ENCODE peak calls at places on chromosomes 6 and 20, in seven cellular contexts. X is psoas muscle; B is GM23248; S is ascending aorta; Y is effector memory CD4-positive, alpha-beta T cell; Z is breast epithelium; O is naive thymus-derived CD4-positive, alpha-beta T cell. P is an unnamed sample.

GRCh38 chr6:157649311-157650260 is 173.5 kb upstream of the SNX9 start:
- DNase-seq in X (no peak), B (no peak), S (no peak), Y (no peak), Z (no peak), O (no peak), P (no peak)

GRCh38 chr6:157424491-157425020 is 43.6 kb downstream of the ZDHHC14 start:
- DNase-seq in X (no peak), B (no peak), S (no peak), Y (no peak), Z (no peak), O (no peak), P (no peak)

GRCh38 chr6:83431545-83432165 is 804 bp upstream of the ME1 start:
- DNase-seq in X (peak; percentile 25), B (no peak), S (no peak), Y (no peak), Z (no peak), O (no peak), P (peak; percentile 58)

GRCh38 chr6:149026530-149026942 is 279.7 kb downstream of the UST start:
- DNase-seq in X (no peak), B (peak; percentile 94), S (no peak), Y (no peak), Z (no peak), O (no peak), P (no peak)

GRCh38 chr20:19944772-19945459 is 72.2 kb upstream of the NAA20 start:
- DNase-seq in X (no peak), B (peak; percentile 26), S (no peak), Y (no peak), Z (no peak), O (peak; percentile 25), P (no peak)

GRCh38 chr6:43723737-43724295 is 36.2 kb upstream of the MRPS18A start:
- DNase-seq in X (no peak), B (peak; percentile 68), S (no peak), Y (peak; percentile 26), Z (peak; percentile 66), O (peak; percentile 59), P (no peak)

GRCh38 chr6:87436435-87436834 is 28.7 kb downstream of the CFAP206 start:
- DNase-seq in X (no peak), B (peak; percentile 62), S (no peak), Y (peak; percentile 11), Z (no peak), O (peak; percentile 48), P (peak; percentile 47)

GRCh38 chr20:52242237-52243230 is 51.0 kb upstream of the ZFP64 start:
- DNase-seq in X (no peak), B (peak; percentile 66), S (no peak), Y (no peak), Z (no peak), O (no peak), P (no peak)

GRCh38 chr20:63738687-63739128 is 868 bp upstream of the SLC2A4RG start:
- DNase-seq in X (peak; percentile 77), B (peak; percentile 56), S (no peak), Y (peak; percentile 29), Z (no peak), O (no peak), P (peak; percentile 91)

DNA sequence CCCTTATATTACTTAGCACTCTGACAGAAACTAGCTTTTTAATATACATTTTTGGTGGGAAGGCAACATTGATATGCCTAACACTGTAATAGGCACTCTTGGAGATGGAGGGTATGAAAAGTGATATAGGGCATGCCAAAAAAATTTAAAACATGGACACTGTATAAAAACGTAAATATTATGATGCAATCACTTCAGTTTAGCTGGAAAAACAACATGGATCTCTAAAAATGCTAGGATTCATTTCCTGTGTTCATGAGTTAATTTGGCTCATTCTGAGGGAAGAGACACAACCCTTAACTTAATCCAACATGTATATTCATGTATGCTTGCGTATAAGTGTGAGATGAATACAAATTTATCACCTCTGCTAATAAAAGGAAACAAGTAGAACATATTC is 157.3 kb upstream of the TFAP2D start:
- DNase-seq in X (no peak), B (no peak), S (no peak), Y (no peak), Z (no peak), O (no peak), P (no peak)
- H3K4me1 ChIP-seq in X (no peaks in the 10 kb centered on the region), B (no peaks in the 10 kb centered on the region), S (no peaks in the 10 kb centered on the region), Y (no peaks in the 10 kb centered on the region), Z (no peaks in the 10 kb centered on the region), O (no peaks in the 10 kb centered on the region), P (no peaks in the 10 kb centered on the region)

DNA sequence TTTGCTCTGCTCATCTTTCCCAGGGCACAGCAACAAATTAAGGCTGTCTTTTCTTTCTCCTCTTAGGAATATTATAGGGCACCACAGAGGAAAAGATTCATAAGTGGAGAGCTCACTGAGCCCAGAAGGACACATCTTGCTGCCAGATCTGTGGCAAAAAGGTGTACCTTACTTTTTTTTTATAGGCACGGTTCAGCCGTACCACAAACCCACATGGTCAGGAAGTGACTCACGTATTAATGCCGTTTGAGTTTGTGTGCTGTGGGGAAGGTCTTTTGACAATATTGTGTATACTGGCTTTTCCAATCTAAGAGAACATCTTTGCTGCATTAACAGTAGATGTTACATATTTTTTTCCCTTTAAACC is 28.4 kb downstream of the PAQR8 start:
- DNase-seq in X (no peak), B (peak; percentile 64), S (no peak), Y (peak; percentile 60), Z (no peak), O (peak; percentile 63), P (no peak)
- H3K4me3 ChIP-seq in X (no peak overlapping the region), B (peak overlapping the region; percentile 9), S (no peak overlapping the region), Y (peak overlapping the region; percentile 20), Z (no peak overlapping the region), O (peak overlapping the region; percentile 62), P (no peak overlapping the region)

GRCh38 chr6:29665942-29666825 is 9.3 kb downstream of the MOG start:
- DNase-seq in X (no peak), B (no peak), S (no peak), Y (no peak), Z (no peak), O (no peak), P (no peak)

GRCh38 chr6:29666826-29667130 is 9.9 kb downstream of the MOG start:
- DNase-seq in X (no peak), B (no peak), S (no peak), Y (no peak), Z (no peak), O (no peak), P (no peak)

GRCh38 chr6:29663300-29664039 is 6.6 kb downstream of the MOG start:
- DNase-seq in X (no peak), B (no peak), S (no peak), Y (no peak), Z (no peak), O (no peak), P (no peak)

GRCh38 chr6:29671026-29671425 is 9.9 kb downstream of the ZFP57 start:
- DNase-seq in X (no peak), B (no peak), S (no peak), Y (no peak), Z (no peak), O (no peak), P (no peak)

DNA sequence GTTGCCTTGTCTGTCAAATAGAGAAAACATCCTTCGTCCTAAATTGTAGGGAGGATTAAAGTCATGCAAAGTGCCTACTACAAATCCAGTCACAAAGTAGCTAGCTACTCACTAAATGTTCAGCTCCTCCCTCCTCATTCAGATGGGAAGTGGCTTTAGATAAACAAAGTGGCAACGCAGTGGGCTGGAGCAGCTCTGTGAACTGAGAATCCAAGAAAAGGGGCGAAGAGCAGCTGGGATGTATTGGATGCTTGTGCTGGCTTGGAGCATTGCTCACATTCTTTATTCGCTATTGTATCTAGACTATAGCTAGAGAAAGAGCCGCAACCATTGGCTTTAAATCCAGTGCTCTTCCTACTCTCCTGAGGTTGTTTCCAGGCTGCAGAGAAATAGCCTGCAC is 10.3 kb downstream of the MOG start:
- DNase-seq in X (no peak), B (no peak), S (no peak), Y (no peak), Z (no peak), O (no peak), P (no peak)
- H3K4me1 ChIP-seq in X (no peaks in the 10 kb centered on the region), B (no peaks in the 10 kb centered on the region), S (no peaks in the 10 kb centered on the region), Y (no peaks in the 10 kb centered on the region), Z (no peaks in the 10 kb centered on the region), O (no peaks in the 10 kb centered on the region), P (no peaks in the 10 kb centered on the region)

DNA sequence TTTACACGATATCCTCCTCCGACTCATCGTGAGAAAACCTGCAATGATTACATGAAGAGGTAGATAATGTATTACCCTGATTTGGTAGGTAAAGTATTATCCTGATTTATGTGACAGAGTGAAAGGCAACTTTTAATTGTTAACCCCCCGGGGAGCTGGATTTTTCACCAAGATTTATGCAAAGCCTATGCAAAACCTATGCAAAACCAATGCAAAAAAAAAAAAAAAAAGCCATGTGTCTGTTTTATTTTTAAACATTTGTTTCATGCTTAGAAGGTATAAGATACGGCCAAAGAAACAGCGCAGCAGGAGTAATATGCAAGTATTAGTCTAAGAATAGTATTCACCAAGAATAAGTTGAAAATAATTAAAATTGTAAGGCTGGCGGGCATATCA is 109.9 kb downstream of the IPCEF1 start:
- DNase-seq in X (no peak), B (no peak), S (no peak), Y (no peak), Z (no peak), O (no peak), P (no peak)
- H3K4me3 ChIP-seq in X (peak overlapping the region; percentile 34), B (no peak overlapping the region), S (no peak overlapping the region), Y (peak overlapping the region; percentile 66), Z (peak overlapping the region; percentile 20), O (peak overlapping the region; percentile 62), P (peak overlapping the region; percentile 29)

GRCh38 chr20:1813674-1814635 is 81.3 kb upstream of the SIRPA start:
- DNase-seq in X (no peak), B (no peak), S (no peak), Y (no peak), Z (no peak), O (no peak), P (no peak)

GRCh38 chr20:1810926-1811620 is 84.1 kb upstream of the SIRPA start:
- DNase-seq in X (no peak), B (peak; percentile 46), S (no peak), Y (no peak), Z (peak; percentile 92), O (no peak), P (no peak)

GRCh38 chr20:1815502-1816085 is 79.6 kb upstream of the SIRPA start:
- DNase-seq in X (no peak), B (no peak), S (no peak), Y (no peak), Z (no peak), O (no peak), P (no peak)

GRCh38 chr20:1811621-1812498 is 83.3 kb upstream of the SIRPA start:
- DNase-seq in X (no peak), B (no peak), S (no peak), Y (no peak), Z (peak; percentile 91), O (no peak), P (no peak)

GRCh38 chr20:1813101-1813529 is 82.1 kb upstream of the SIRPA start:
- DNase-seq in X (peak; percentile 74), B (peak; percentile 93), S (peak; percentile 59), Y (no peak), Z (no peak), O (no peak), P (peak; percentile 64)
- H3K4me1 ChIP-seq in X (peaks cover 40% of the 10 kb centered on the region), B (peaks cover 78% of the 10 kb centered on the region), S (peaks cover 54% of the 10 kb centered on the region), Y (peaks cover 6% of the 10 kb centered on the region), Z (peaks cover 38% of the 10 kb centered on the region), O (peaks cover 12% of the 10 kb centered on the region), P (peaks cover 77% of the 10 kb centered on the region)

P was measured in left lung.